ENCODE peak calls at places on chromosomes 4 and X, in four cellular contexts. M is HEK293T, K is GM12878, F is H1. V is an unnamed sample.

GRCh38 chrX:40773809-40774208 is 38.5 kb upstream of the MED14 start:
- DNase-seq in K (no peak), M (no peak), F (no peak), V (no peak)

GRCh38 chr4:110224812-110225211 is 26.4 kb upstream of the ELOVL6 start:
- DNase-seq in K (no peak), M (no peak), F (no peak), V (no peak)

GRCh38 chr4:771464-771863 is 54.5 kb downstream of the CPLX1 start:
- DNase-seq in F (no peak), K (no peak), M (no peak), V (no peak)

GRCh38 chr4:72931346-72931745 is 138.2 kb downstream of the COX18 start:
- DNase-seq in K (no peak), F (no peak), M (no peak), V (no peak)

GRCh38 chr4:102503831-102504786 is 3.0 kb downstream of the NFKB1 start:
- DNase-seq in F (no peak), M (no peak), K (no peak), V (no peak)

GRCh38 chr4:28463184-28463690 is 1602.6 kb downstream of the STIM2 start:
- DNase-seq in F (no peak), K (no peak), M (no peak), V (no peak)

GRCh38 chrX:148037020-148037419 is 55.9 kb downstream of the FMR1NB start:
- DNase-seq in K (no peak), F (no peak), M (no peak), V (no peak)

GRCh38 chrX:110402091-110402854 is 43.6 kb downstream of the RTL9 start:
- DNase-seq in F (no peak), K (no peak), M (no peak), V (no peak)

GRCh38 chrX:152912121-152912520 is 14.3 kb downstream of the ZNF185 start:
- DNase-seq in F (no peak), M (peak), K (no peak), V (no peak)

GRCh38 chr4:141375855-141376254 is 155.2 kb downstream of the ZNF330 start:
- DNase-seq in K (no peak), F (peak), M (peak), V (peak)

GRCh38 chr4:95507147-95507546 is 41.6 kb downstream of the UNC5C start:
- DNase-seq in F (no peak), K (no peak), M (no peak), V (no peak)

GRCh38 chr4:150402968-150403367 is 179.0 kb upstream of the MAB21L2 start:
- DNase-seq in K (no peak), M (peak), F (no peak), V (no peak)
- TF ChIP-seq SUZ12 in K (no peak), M (no peak), F (no peak), V (no peak)

DNA sequence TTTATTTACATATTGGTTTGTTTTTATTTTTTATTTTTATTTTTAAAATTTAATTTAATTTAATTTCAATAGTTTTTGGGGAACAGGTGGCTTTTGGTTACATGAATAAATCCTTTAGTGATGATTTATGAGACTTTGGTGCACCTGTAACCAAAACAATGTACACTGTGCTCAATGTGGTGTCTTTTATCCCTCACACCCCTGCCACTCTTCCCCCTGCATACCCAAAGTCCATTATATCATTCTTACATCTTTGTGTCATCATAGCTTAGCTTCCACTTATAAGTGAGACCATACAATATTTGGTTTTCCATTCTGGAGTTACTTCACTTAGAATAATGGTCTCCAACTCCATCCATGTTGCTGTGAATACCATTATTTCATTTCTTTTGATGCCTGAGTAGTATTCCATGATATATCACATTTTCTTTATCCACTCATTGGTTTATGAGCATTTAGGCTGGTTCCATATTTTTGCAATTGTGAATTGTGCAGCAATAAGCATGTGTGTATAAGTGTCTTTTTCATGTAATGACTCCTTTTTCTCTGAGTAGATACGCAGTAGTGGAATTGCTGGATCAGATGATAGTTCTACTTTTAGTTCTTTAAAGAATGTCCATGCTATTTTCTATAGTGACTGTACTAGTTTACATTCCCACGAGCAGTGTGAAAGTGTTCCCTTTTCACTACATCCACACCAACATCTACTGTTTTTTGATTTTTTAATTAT is 157.1 kb downstream of the CPXCR1 start:
- DNase-seq in F (no peak), K (no peak), M (no peak), V (no peak)
- TF ChIP-seq SUZ12 in F (no peak), K (no peak), M (no peak), V (no peak)

GRCh38 chr4:161252520-161253141 is 911.2 kb downstream of the FSTL5 start:
- DNase-seq in F (no peak), M (peak), K (peak), V (no peak)
- TF ChIP-seq SUZ12 in F (no peak), M (no peak), K (no peak), V (no peak)

GRCh38 chr4:147839200-147839599 is 107.3 kb downstream of the ARHGAP10 start:
- DNase-seq in F (no peak), K (no peak), M (no peak), V (no peak)
- TF ChIP-seq SUZ12 in F (no peak), K (no peak), M (no peak), V (no peak)

DNA sequence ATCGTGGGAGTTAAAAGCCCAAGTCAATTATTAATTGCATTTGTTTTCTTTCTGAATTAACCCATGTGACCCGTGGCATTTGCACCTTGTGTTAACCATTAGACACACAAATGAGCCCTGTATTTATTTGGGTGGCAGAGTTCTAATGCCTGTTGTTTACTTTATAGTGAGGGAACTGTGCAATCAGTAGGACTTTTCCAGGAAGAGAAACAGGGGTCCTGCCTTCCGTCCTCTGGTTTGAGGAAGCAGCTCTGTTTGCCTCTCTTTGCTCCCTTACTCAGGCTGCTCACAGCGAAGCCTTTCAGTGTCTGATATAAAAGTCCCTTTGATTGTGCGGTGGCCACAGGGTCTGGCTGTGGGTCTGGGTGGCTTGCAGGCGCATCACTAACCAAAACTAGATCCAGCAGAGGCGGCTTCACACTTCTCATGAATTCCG is 263.6 kb downstream of the PTTG2 start:
- DNase-seq in M (no peak), F (no peak), K (no peak), V (no peak)
- TF ChIP-seq SUZ12 in M (no peak), F (no peak), K (no peak), V (no peak)

DNA sequence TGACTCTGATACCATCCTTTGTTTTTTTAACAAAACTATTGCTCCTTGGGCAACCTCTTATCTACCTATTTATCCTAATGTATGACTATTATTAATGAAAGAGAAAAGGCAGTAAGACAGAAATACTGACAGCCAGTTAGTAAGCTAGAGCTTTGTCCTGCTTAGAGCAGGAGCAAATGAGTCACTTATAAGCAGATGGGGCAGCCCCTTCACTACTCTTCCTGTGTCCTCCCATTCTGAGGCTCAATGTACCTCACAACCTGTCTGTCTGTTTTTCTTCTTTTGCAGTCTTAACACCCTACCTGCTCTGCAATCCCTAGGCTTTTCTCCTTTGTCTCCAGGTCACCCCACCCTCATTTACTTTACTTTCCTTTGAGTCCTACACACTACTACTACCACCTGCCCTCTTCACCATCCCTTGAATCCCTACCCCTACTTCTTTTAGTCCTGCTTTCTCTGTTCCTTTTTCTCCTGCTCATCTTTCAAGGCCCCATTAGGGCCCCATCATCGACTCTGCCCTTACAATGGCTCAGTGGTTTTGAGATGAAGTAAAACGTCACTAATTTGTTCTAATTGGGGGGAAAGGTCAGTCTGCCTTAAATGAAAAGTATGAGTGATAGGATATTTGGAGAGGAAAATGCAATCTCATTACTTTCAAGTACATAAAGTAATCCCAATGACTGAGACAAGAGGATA is 294.3 kb downstream of the GUCY2F start:
- DNase-seq in K (no peak), F (no peak), M (no peak), V (no peak)
- TF ChIP-seq SUZ12 in K (no peak), F (no peak), M (no peak), V (no peak)

GRCh38 chr4:187010052-187010451 is 286.4 kb upstream of the FAT1 start:
- DNase-seq in F (no peak), K (no peak), M (no peak), V (no peak)
- TF ChIP-seq SUZ12 in F (no peak), K (no peak), M (no peak), V (no peak)

GRCh38 chrX:150049647-150050046 is 111.4 kb upstream of the EOLA2 start:
- DNase-seq in K (no peak), F (no peak), M (no peak), V (no peak)
- TF ChIP-seq SUZ12 in K (no peak), F (no peak), M (no peak), V (no peak)

V was measured in NT2/D1.